ENCODE peak calls at places on chromosomes 7 and 10, in seven cellular contexts. M is PC-9, I is GM12878, P is mammary epithelial cell, A is thoracic aorta, S is upper lobe of right lung, K is AG04449. Z is an unnamed sample.

GRCh38 chr10:89367529-89367928 is 10.3 kb upstream of the IFIT1B start:
- DNase-seq in M (no peak), K (no peak), S (no peak), I (peak), A (no peak), P (no peak), Z (no peak)

GRCh38 chr7:17301491-17302101 is 3.1 kb downstream of the AHR start:
- DNase-seq in M (peak), K (no peak), S (no peak), I (no peak), P (peak), A (peak), Z (no peak)

GRCh38 chr10:73810735-73811465 is 498 bp downstream of the NDST2 start:
- DNase-seq in A (no peak), K (no peak), P (no peak), I (no peak), M (no peak), S (peak), Z (no peak)

GRCh38 chr10:103584216-103585010 is 90.9 kb downstream of the NEURL1 start:
- DNase-seq in A (no peak), I (no peak), P (no peak), K (no peak), S (no peak), M (no peak), Z (no peak)

GRCh38 chr7:27866256-27866655 is 126.3 kb downstream of the TAX1BP1 start:
- DNase-seq in S (no peak), I (no peak), A (no peak), K (no peak), P (no peak), M (peak), Z (no peak)

GRCh38 chr7:29487424-29487823 is 76.2 kb upstream of the PRR15 start:
- DNase-seq in P (no peak), M (no peak), I (no peak), S (no peak), K (no peak), A (no peak), Z (no peak)

GRCh38 chr10:64036306-64036930 is 515.2 kb downstream of the REEP3 start:
- DNase-seq in M (no peak), P (no peak), I (no peak), A (no peak), K (no peak), S (no peak), Z (no peak)

GRCh38 chr7:37832194-37832593 is 16.2 kb upstream of the NME8 start:
- DNase-seq in M (no peak), K (no peak), S (peak), A (peak), I (no peak), P (no peak), Z (no peak)

GRCh38 chr10:126686732-126687693 is 16.5 kb upstream of the C10orf90 start:
- DNase-seq in S (no peak), A (no peak), I (no peak), P (no peak), M (no peak), K (no peak), Z (no peak)

GRCh38 chr7:90188281-90188680 is 23.3 kb upstream of the STEAP2 start:
- DNase-seq in A (no peak), M (no peak), I (no peak), P (no peak), S (no peak), K (no peak), Z (no peak)

GRCh38 chr7:33814958-33815735 is 90.2 kb upstream of the BMPER start:
- DNase-seq in P (no peak), A (no peak), M (no peak), K (no peak), I (no peak), S (no peak), Z (no peak)

GRCh38 chr7:91398341-91398740 is 134.1 kb downstream of the FZD1 start:
- DNase-seq in P (no peak), S (no peak), M (no peak), K (no peak), I (no peak), A (no peak), Z (no peak)

GRCh38 chr10:113044015-113044755 is 94.1 kb downstream of the TCF7L2 start:
- DNase-seq in P (no peak), I (no peak), A (no peak), M (no peak), K (no peak), S (no peak), Z (no peak)

GRCh38 chr10:116836087-116836486 is 13.2 kb upstream of the ENO4 start:
- DNase-seq in K (no peak), S (no peak), A (no peak), I (no peak), P (no peak), M (no peak), Z (no peak)
- TF ChIP-seq CTCF in K (no peak), S (no peak), A (no peak), I (no peak), P (no peak), M (no peak), Z (no peak)

DNA sequence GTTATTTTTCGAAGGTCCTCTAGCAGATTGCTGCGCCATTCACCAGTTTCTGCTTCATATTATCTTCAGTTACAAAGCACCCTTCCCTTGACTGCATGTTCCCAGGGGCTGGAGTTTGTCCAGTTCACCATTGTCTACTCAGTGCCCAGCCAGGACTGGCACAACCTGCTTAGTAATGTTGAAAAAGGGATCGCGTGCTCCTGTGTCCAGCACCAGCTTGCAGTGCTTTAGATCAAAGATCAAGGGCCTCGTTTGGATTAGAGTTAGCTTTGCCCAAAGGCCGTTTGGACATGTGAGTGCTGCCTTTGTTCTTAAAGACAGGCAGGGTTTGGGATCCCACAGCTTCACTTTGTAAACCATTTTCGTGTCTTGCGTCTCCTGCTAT is 867 bp downstream of the ATP6V0E2 start:
- DNase-seq in I (no peak), S (peak), M (no peak), K (no peak), A (no peak), P (no peak), Z (no peak)
- H3K4me3 ChIP-seq in I (peak), S (peak), M (peak), K (peak), A (peak), P (no peak), Z (peak)

DNA sequence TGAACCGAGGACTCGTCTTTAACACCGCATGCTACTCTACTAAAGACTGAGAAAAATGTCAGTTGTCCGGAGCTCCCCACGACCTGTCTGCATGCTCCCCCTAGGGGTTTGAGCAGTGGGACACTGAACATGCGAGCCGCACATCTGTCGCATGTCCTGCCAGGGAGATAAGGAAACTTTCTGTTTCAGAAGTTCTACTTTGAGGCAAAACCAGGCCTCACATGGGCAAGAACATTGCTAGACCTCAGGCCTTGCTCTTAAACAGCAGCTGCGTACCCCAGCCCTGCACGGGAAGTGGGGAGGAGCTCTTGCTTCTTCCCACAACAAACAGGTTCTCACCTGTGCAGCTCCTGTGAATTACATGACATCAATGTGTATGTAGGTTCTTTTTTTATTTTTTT is 30.3 kb upstream of the HERPUD2 start:
- DNase-seq in M (no peak), S (no peak), A (no peak), K (no peak), P (no peak), I (peak), Z (no peak)
- TF ChIP-seq CTCF in M (no peak), S (no peak), A (no peak), K (no peak), P (no peak), I (peak), Z (no peak)

GRCh38 chr7:151231964-151232271 is 365 bp upstream of the CHPF2 start:
- DNase-seq in P (no peak), A (no peak), M (no peak), K (no peak), I (no peak), S (no peak), Z (no peak)

GRCh38 chr7:151235091-151235787 is 3.0 kb downstream of the CHPF2 start:
- DNase-seq in I (no peak), K (no peak), A (no peak), M (no peak), S (no peak), P (no peak), Z (no peak)

GRCh38 chr7:151232272-151233110 is at the start of gene CHPF2:
- DNase-seq in K (no peak), S (peak), I (peak), M (peak), A (peak), P (peak), Z (no peak)

GRCh38 chr7:151233111-151233701 is 923 bp downstream of the CHPF2 start:
- DNase-seq in K (peak), P (peak), A (peak), M (peak), I (no peak), S (peak), Z (peak)

GRCh38 chr7:151233804-151234203 is 1.5 kb downstream of the CHPF2 start:
- DNase-seq in S (no peak), P (no peak), I (no peak), K (no peak), M (no peak), A (no peak), Z (no peak)
- H3K4me3 ChIP-seq in S (peak), P (peak), I (peak), K (peak), M (peak), A (peak), Z (peak)

DNA sequence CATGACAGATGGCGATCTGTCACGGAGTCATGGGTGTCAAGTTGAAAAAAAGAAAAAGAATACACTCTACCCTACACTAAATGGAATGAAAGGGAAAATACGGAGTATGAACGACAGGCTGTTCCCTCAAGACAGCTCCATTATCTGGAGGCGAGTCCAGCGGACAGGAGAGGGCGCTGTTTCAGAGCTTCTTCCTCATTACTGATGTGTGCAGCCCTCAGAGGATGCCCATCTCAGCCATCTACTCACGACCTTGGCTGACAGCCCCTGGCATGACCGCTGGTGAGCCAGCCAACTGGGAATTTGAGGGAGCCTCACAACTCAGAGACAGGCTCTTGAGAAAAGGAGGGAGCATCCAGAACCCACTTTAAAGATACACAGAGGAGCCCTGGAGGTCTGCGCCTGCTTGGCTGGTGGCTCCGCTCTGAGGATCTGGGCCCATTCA is 49.6 kb upstream of the SMNDC1 start:
- DNase-seq in K (peak), I (peak), A (no peak), P (peak), S (peak), M (peak), Z (no peak)
- TF ChIP-seq CTCF in K (peak), I (peak), A (peak), P (peak), S (peak), M (peak), Z (peak)

GRCh38 chr10:123551259-123551658 is 114.9 kb upstream of the GPR26 start:
- DNase-seq in S (no peak), I (no peak), P (no peak), M (no peak), A (no peak), K (no peak), Z (no peak)
- H3K4me3 ChIP-seq in S (no peak), I (no peak), P (no peak), M (no peak), A (no peak), K (no peak), Z (no peak)

GRCh38 chr10:69334258-69335062 is 56.2 kb downstream of the HK1 start:
- DNase-seq in K (no peak), S (no peak), A (no peak), P (peak), M (peak), I (no peak), Z (no peak)

GRCh38 chr10:69332278-69333010 is 54.1 kb downstream of the HK1 start:
- DNase-seq in K (no peak), A (no peak), I (no peak), P (no peak), S (no peak), M (peak), Z (no peak)

GRCh38 chr10:69331161-69331560 is 52.9 kb downstream of the HK1 start:
- DNase-seq in A (no peak), M (no peak), I (no peak), K (no peak), S (no peak), P (no peak), Z (no peak)

GRCh38 chr10:69335063-69335587 is 56.8 kb downstream of the HK1 start:
- DNase-seq in P (no peak), I (no peak), K (no peak), A (no peak), M (no peak), S (peak), Z (no peak)

GRCh38 chr10:69333205-69333604 is 54.9 kb downstream of the HK1 start:
- DNase-seq in A (no peak), M (peak), P (peak), I (no peak), S (peak), K (no peak), Z (no peak)
- TF ChIP-seq CTCF in A (peak), M (peak), P (peak), I (no peak), S (peak), K (peak), Z (peak)

GRCh38 chr7:113113912-113114311 is 4.4 kb downstream of the SMIM30 start:
- DNase-seq in I (no peak), P (no peak), M (no peak), S (no peak), K (no peak), A (no peak), Z (no peak)

GRCh38 chr7:113120647-113121046 is 2.3 kb upstream of the SMIM30 start:
- DNase-seq in P (no peak), S (no peak), M (no peak), K (no peak), I (no peak), A (no peak), Z (no peak)

GRCh38 chr7:113122657-113123252 is 4.4 kb upstream of the SMIM30 start:
- DNase-seq in M (no peak), K (no peak), S (no peak), A (no peak), P (no peak), I (no peak), Z (no peak)

GRCh38 chr7:113118074-113118959 is at the start of gene SMIM30:
- DNase-seq in I (peak), K (peak), S (peak), M (peak), A (peak), P (peak), Z (peak)

DNA sequence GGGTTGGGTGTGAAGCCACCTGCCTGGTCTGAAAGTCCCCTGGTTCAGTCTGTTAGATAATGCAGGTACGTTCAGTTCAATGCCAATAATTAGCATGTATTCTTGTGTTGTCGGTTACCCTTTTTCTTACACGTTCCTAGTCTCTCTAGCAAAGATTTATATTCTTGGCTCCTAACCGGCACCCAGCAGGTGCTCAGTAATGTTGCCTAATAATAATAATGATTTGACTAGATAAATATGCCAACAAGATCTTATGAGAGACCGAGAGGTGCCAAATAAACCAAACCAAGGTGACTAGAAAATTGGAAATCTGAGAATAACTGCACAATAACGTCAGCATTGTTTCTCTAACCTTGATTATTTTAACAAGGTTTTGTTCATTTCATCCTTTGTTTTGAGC is 1.1 kb upstream of the SMIM30 start:
- DNase-seq in M (no peak), I (no peak), P (no peak), S (no peak), A (no peak), K (no peak), Z (no peak)
- H3K4me3 ChIP-seq in M (no peak), I (no peak), P (no peak), S (no peak), A (no peak), K (no peak), Z (no peak)

DNA sequence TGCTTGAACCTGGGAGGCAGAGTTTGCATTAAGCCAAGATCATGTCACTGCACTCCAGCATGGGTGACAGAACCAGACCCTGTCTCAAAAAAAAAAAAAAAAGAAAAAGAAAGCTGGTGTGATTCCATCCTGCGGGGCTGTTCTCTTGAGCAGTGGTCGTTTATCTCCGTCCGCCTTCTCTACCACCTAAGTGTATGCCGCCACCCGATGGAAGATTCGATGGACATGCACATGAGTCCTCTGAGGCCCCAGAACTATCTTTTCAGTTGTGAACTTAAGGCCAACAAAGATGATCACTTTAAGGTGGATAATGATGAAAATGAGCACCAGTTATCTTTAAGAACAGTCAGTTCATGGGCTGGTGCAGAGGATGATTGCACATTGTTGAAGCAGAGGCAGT is 65.7 kb downstream of the ABRAXAS2 start:
- DNase-seq in S (peak), M (no peak), K (no peak), A (no peak), I (no peak), P (no peak), Z (no peak)
- TF ChIP-seq CTCF in S (no peak), M (no peak), K (no peak), A (no peak), I (no peak), P (no peak), Z (no peak)

GRCh38 chr7:1087952-1088920 is at the start of gene GPER1:
- DNase-seq in A (peak), I (no peak), S (peak), K (no peak), P (no peak), M (no peak), Z (no peak)

GRCh38 chr7:1085266-1085665 is 2.6 kb upstream of the GPER1 start:
- DNase-seq in A (no peak), S (no peak), M (no peak), K (no peak), I (no peak), P (no peak), Z (no peak)

GRCh38 chr7:1086588-1087461 is 1.1 kb upstream of the GPER1 start:
- DNase-seq in I (no peak), S (peak), K (no peak), A (peak), P (peak), M (no peak), Z (no peak)

GRCh38 chr7:1085910-1086421 is 1.9 kb upstream of the GPER1 start:
- DNase-seq in P (no peak), I (no peak), M (no peak), A (no peak), K (no peak), S (no peak), Z (no peak)

GRCh38 chr7:1087462-1087809 is 477 bp upstream of the GPER1 start:
- DNase-seq in S (no peak), P (no peak), M (no peak), A (no peak), I (no peak), K (peak), Z (no peak)
- H3K4me3 ChIP-seq in S (peak), P (peak), M (no peak), A (peak), I (peak), K (peak), Z (peak)